ENCODE peak calls at places on chromosome 7, in eight cellular contexts. T is myocyte, E is anterior cingulate cortex, D is NCI-H2107, A is substantia nigra, N is cerebellar nuclear complex, R is A172, P is natural killer cell. M is an unnamed sample.

GRCh38 chr7:100584677-100585510 is 1.0 kb downstream of the LRCH4 start:
- DNase-seq in T (peak; percentile 94), P (no peak), E (no peak), N (no peak), D (peak; percentile 36), R (peak; percentile 77), A (no peak), M (peak; percentile 52)

GRCh38 chr7:25196132-25196896 is 32.0 kb downstream of the NPVF start:
- DNase-seq in R (no peak), T (no peak), P (no peak), A (no peak), E (no peak), N (no peak), D (no peak), M (no peak)

GRCh38 chr7:88169717-88170320 is 50.0 kb downstream of the SRI start:
- DNase-seq in A (no peak), E (no peak), N (no peak), R (peak; percentile 21), D (no peak), P (no peak), T (peak; percentile 46), M (no peak)

GRCh38 chr7:29113384-29114102 is 32.8 kb downstream of the CPVL start:
- DNase-seq in E (no peak), A (no peak), N (no peak), P (no peak), R (peak; percentile 95), D (no peak), T (peak; percentile 42), M (no peak)

GRCh38 chr7:107995184-107996071 is 7.5 kb downstream of the LAMB1 start:
- DNase-seq in D (no peak), E (no peak), P (no peak), N (no peak), R (peak; percentile 92), T (peak; percentile 76), A (no peak), M (no peak)

GRCh38 chr7:148664319-148664718 is 34.4 kb upstream of the CUL1 start:
- DNase-seq in R (no peak), A (no peak), E (peak; percentile 17), D (no peak), P (no peak), N (no peak), T (peak; percentile 24), M (no peak)

GRCh38 chr7:128259131-128260056 is 18.3 kb downstream of the LEP start:
- DNase-seq in T (peak; percentile 89), A (no peak), E (no peak), N (no peak), D (no peak), R (no peak), P (no peak), M (no peak)

GRCh38 chr7:48209004-48209600 is 37.8 kb downstream of the ABCA13 start:
- DNase-seq in A (no peak), N (no peak), P (no peak), D (no peak), R (no peak), E (no peak), T (no peak), M (no peak)

GRCh38 chr7:5406957-5407930 is 16.4 kb downstream of the TNRC18 start:
- DNase-seq in E (no peak), R (no peak), A (no peak), P (no peak), T (no peak), D (no peak), N (no peak), M (no peak)

GRCh38 chr7:47635091-47636090 is 53.5 kb upstream of the TNS3 start:
- DNase-seq in P (no peak), E (no peak), A (no peak), T (peak; percentile 47), R (peak; percentile 60), N (peak; percentile 11), D (peak; percentile 42), M (no peak)

GRCh38 chr7:71626206-71626605 is 494.3 kb downstream of the GALNT17 start:
- DNase-seq in T (peak; percentile 61), R (peak; percentile 75), P (no peak), N (no peak), A (no peak), E (no peak), D (no peak), M (no peak)

GRCh38 chr7:142134944-142135343 is 23.4 kb downstream of the MGAM2 start:
- DNase-seq in T (no peak), P (no peak), N (no peak), R (no peak), A (no peak), D (no peak), E (no peak), M (no peak)

GRCh38 chr7:2011266-2012043 is 221.3 kb downstream of the MAD1L1 start:
- DNase-seq in N (no peak), P (no peak), R (no peak), D (no peak), E (no peak), A (no peak), T (no peak), M (no peak)

GRCh38 chr7:77747178-77747577 is 50.9 kb downstream of the RSBN1L start:
- DNase-seq in N (no peak), A (no peak), D (no peak), E (no peak), P (no peak), R (no peak), T (no peak), M (no peak)

GRCh38 chr7:29457141-29457561 is 106.5 kb upstream of the PRR15 start:
- DNase-seq in P (no peak), A (no peak), D (no peak), E (no peak), T (no peak), R (no peak), N (no peak), M (no peak)

GRCh38 chr7:36784991-36785940 is 61.0 kb upstream of the AOAH start:
- DNase-seq in D (no peak), A (no peak), P (peak; percentile 76), R (no peak), N (no peak), E (no peak), T (no peak), M (no peak)

GRCh38 chr7:22660732-22661131 is 66.3 kb upstream of the IL6 start:
- DNase-seq in A (no peak), R (no peak), T (no peak), P (no peak), E (no peak), N (no peak), D (no peak), M (no peak)

GRCh38 chr7:94003446-94004023 is 620 bp downstream of the BET1 start:
- DNase-seq in E (no peak), R (peak; percentile 26), D (no peak), A (no peak), P (no peak), N (no peak), T (no peak), M (no peak)

GRCh38 chr7:93739422-93739821 is 151.1 kb downstream of the TFPI2 start:
- DNase-seq in R (no peak), P (no peak), E (no peak), N (no peak), A (no peak), D (no peak), T (no peak), M (no peak)

GRCh38 chr7:150980663-150981062 is 2.5 kb upstream of the KCNH2 start:
- DNase-seq in P (no peak), R (no peak), E (no peak), A (no peak), N (no peak), T (no peak), D (no peak), M (peak; percentile 30)

GRCh38 chr7:126065766-126066165 is 1136.1 kb upstream of the POT1 start:
- DNase-seq in R (no peak), E (no peak), A (no peak), N (no peak), D (no peak), P (no peak), T (no peak), M (no peak)

GRCh38 chr7:356087-356486 is 66.1 kb downstream of the FOXL3 start:
- DNase-seq in E (no peak), N (no peak), T (no peak), R (no peak), P (no peak), A (no peak), D (no peak), M (no peak)

GRCh38 chr7:32500922-32501341 is 5.6 kb downstream of the AVL9 start:
- DNase-seq in R (peak; percentile 69), E (no peak), T (peak; percentile 62), N (no peak), P (no peak), A (no peak), D (no peak), M (no peak)

GRCh38 chr7:125119559-125120115 is 190.0 kb upstream of the POT1 start:
- DNase-seq in N (no peak), P (no peak), T (no peak), D (no peak), R (no peak), E (no peak), A (no peak), M (no peak)

GRCh38 chr7:154777908-154778307 is 225.0 kb downstream of the PAXIP1 start:
- DNase-seq in D (no peak), A (no peak), E (no peak), T (no peak), P (no peak), N (no peak), R (no peak), M (no peak)

GRCh38 chr7:116451958-116452729 is 47.4 kb upstream of the CAV2 start:
- DNase-seq in R (no peak), N (no peak), T (no peak), E (no peak), P (no peak), A (no peak), D (no peak), M (no peak)

GRCh38 chr7:132433286-132433685 is 143.0 kb downstream of the PLXNA4 start:
- DNase-seq in P (no peak), T (no peak), A (no peak), E (no peak), D (no peak), N (no peak), R (no peak), M (no peak)

GRCh38 chr7:151964951-151965350 is 8.7 kb downstream of the GALNTL5 start:
- DNase-seq in A (no peak), P (no peak), T (peak; percentile 30), R (no peak), N (no peak), E (no peak), D (no peak), M (no peak)

GRCh38 chr7:154640266-154640865 is 362.6 kb downstream of the PAXIP1 start:
- DNase-seq in P (no peak), D (no peak), R (no peak), E (no peak), T (no peak), N (no peak), A (peak; percentile 4), M (no peak)

GRCh38 chr7:40306596-40306995 is 171.8 kb downstream of the SUGCT start:
- DNase-seq in T (peak; percentile 62), E (no peak), P (no peak), D (no peak), A (no peak), N (no peak), R (no peak), M (no peak)

GRCh38 chr7:13860734-13861133 is 128.7 kb downstream of the ETV1 start:
- DNase-seq in R (no peak), E (no peak), P (no peak), A (no peak), T (no peak), D (no peak), N (no peak), M (no peak)

GRCh38 chr7:85426487-85426960 is 239.7 kb upstream of the SEMA3D start:
- DNase-seq in P (no peak), N (no peak), D (no peak), T (no peak), A (no peak), E (no peak), R (no peak), M (no peak)

GRCh38 chr7:102874966-102875365 is 37.8 kb upstream of the LRRC17 start:
- DNase-seq in R (no peak), E (no peak), A (no peak), T (peak; percentile 88), N (no peak), D (no peak), P (no peak), M (no peak)

GRCh38 chr7:6637544-6638229 is 569 bp downstream of the ZNF316 start:
- DNase-seq in D (no peak), R (no peak), N (no peak), P (peak; percentile 60), T (peak; percentile 57), A (no peak), E (no peak), M (no peak)